ENCODE peak calls at places on chromosomes 4 and X, in four cellular contexts. F is CD4-positive, alpha-beta memory T cell; Q is aorta; H is transverse colon. W is an unnamed sample. For H3K4me1, the result is how much of the 10 kb centered on the place peaks cover.

GRCh38 chrX:13007519-13008188 is 32.7 kb downstream of the TMSB4X start:
- DNase-seq in F (no peak), H (no peak), Q (no peak), W (no peak)

GRCh38 chr4:75172551-75172950 is 239.6 kb downstream of the PARM1 start:
- DNase-seq in Q (no peak), F (no peak), H (no peak), W (no peak)

GRCh38 chr4:152540293-152540674 is 4.4 kb upstream of the FBXW7 start:
- DNase-seq in H (no peak), F (no peak), Q (no peak), W (no peak)

GRCh38 chr4:142142403-142142802 is 506.0 kb downstream of the IL15 start:
- DNase-seq in F (no peak), Q (no peak), H (no peak), W (no peak)

GRCh38 chr4:172998527-172999469 is 169.8 kb upstream of the GALNT7 start:
- DNase-seq in F (no peak), H (no peak), Q (no peak), W (no peak)

GRCh38 chr4:59537231-59537886 is 1662.8 kb upstream of the ADGRL3 start:
- DNase-seq in F (no peak), H (no peak), Q (no peak), W (no peak)

GRCh38 chrX:42797646-42798045 is 19.7 kb upstream of the PPP1R2C start:
- DNase-seq in F (no peak), Q (no peak), H (no peak), W (no peak)

GRCh38 chr4:184348311-184349233 is 125.8 kb downstream of the IRF2 start:
- DNase-seq in Q (no peak), F (no peak), H (peak), W (peak)

GRCh38 chrX:44152867-44153266 is 179.7 kb upstream of the NDP start:
- DNase-seq in F (no peak), H (no peak), Q (no peak), W (no peak)

GRCh38 chr4:47386146-47386545 is 77.4 kb downstream of the COMMD8 start:
- DNase-seq in Q (no peak), H (no peak), F (no peak), W (no peak)

GRCh38 chrX:49155243-49155899 is 7.2 kb upstream of the MAGIX start:
- DNase-seq in Q (peak), F (peak), H (peak), W (peak)

GRCh38 chrX:40006025-40007017 is 91.4 kb downstream of the BCOR start:
- DNase-seq in F (peak), H (peak), Q (peak), W (peak)

GRCh38 chr4:148730766-148731165 is 288.6 kb upstream of the NR3C2 start:
- DNase-seq in H (no peak), Q (no peak), F (no peak), W (no peak)

GRCh38 chrX:78652971-78653822 is 5.9 kb downstream of the RTL3 start:
- DNase-seq in F (no peak), H (no peak), Q (no peak), W (no peak)

GRCh38 chr4:151692821-151693504 is 67.8 kb downstream of the GATB start:
- DNase-seq in H (no peak), F (no peak), Q (no peak), W (no peak)

GRCh38 chr4:18007625-18008024 is 13.9 kb downstream of the LCORL start:
- DNase-seq in Q (no peak), H (no peak), F (no peak), W (no peak)

GRCh38 chr4:139973015-139973414 is 181.0 kb downstream of the MAML3 start:
- DNase-seq in H (no peak), F (no peak), Q (no peak), W (no peak)

GRCh38 chr4:38204317-38205060 is 244.3 kb downstream of the PTTG2 start:
- DNase-seq in H (no peak), F (no peak), Q (no peak), W (no peak)

GRCh38 chr4:74794341-74794801 is at the start of gene BTC:
- DNase-seq in H (peak), Q (peak), F (no peak), W (peak)

GRCh38 chr4:72689929-72690328 is 120.9 kb upstream of the ADAMTS3 start:
- DNase-seq in Q (no peak), H (no peak), F (no peak), W (no peak)

GRCh38 chrX:79325263-79325958 is 41.7 kb downstream of the ITM2A start:
- DNase-seq in Q (no peak), F (peak), H (no peak), W (no peak)

GRCh38 chrX:76454456-76454927 is 27.0 kb downstream of the MAGEE1 start:
- DNase-seq in F (peak), Q (no peak), H (no peak), W (no peak)

GRCh38 chr4:11596989-11597388 is 168.3 kb upstream of the HS3ST1 start:
- DNase-seq in F (no peak), Q (no peak), H (no peak), W (no peak)

GRCh38 chrX:116272328-116272727 is 101.8 kb downstream of the AGTR2 start:
- DNase-seq in H (peak), Q (no peak), F (no peak), W (no peak)

GRCh38 chr4:6048537-6048936 is 30.3 kb upstream of the C4orf50 start:
- DNase-seq in F (no peak), Q (peak), H (no peak), W (no peak)

GRCh38 chr4:165864228-165864627 is 8.8 kb upstream of the TLL1 start:
- DNase-seq in F (no peak), H (no peak), Q (no peak), W (no peak)

DNA sequence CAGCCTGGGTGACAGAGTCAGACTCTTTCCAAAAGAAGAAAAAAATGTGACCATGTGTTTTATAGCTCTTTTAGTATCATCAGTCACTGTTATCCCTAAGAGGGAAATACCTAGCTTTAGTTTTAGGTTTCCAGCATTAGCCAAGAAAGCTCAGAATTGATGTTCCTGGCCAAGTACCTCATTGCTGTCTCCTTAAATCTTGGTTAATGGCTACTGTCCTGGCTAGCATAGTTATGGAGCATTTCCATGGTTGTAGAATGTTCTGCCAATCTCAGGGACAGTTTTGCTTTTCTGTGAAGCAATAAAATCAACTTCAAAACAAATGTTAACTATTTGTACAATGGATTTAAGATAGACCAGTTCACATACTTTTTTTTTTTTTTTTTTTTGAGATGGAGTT is 74.4 kb downstream of the HTT start:
- DNase-seq in H (no peak), Q (no peak), F (no peak), W (no peak)
- H3K4me1 ChIP-seq in H (under half), Q (under half), F (under half), W (under half)

GRCh38 chr4:87853108-87853507 is 20.3 kb downstream of the MEPE start:
- DNase-seq in H (no peak), F (no peak), Q (no peak), W (no peak)

GRCh38 chr4:87851332-87851731 is 18.6 kb downstream of the MEPE start:
- DNase-seq in Q (no peak), F (no peak), H (no peak), W (no peak)

GRCh38 chr4:87849612-87850011 is 16.8 kb downstream of the MEPE start:
- DNase-seq in H (no peak), F (peak), Q (no peak), W (no peak)

GRCh38 chr4:87853891-87854290 is 21.1 kb downstream of the MEPE start:
- DNase-seq in H (no peak), F (no peak), Q (no peak), W (no peak)

DNA sequence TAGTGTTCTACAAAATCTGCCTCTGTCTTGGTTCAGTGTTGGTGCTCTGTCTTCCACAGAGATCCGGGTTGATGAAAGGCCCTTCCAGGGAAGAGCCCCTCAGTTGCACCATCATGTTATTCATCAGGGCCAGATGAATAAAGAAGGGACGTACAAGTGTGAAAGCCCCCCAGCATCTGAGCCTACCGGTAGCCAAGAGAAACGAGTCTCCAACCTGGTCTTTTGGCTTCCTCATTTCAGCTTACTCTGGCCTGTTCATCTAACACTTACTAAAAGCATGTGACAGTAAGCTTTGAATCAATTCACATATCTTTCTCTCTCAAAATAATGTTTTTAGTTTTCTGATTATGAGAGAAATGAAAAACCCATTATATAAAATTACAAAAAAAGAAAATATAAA is 19.2 kb downstream of the MEPE start:
- DNase-seq in H (no peak), F (no peak), Q (no peak), W (no peak)
- H3K4me1 ChIP-seq in H (under half), F (under half), Q (under half), W (under half)

GRCh38 chr4:159146454-159146853 is 43.6 kb downstream of the RAPGEF2 start:
- DNase-seq in F (no peak), Q (no peak), H (no peak), W (no peak)

GRCh38 chr4:159142985-159143384 is 40.1 kb downstream of the RAPGEF2 start:
- DNase-seq in F (no peak), Q (no peak), H (no peak), W (no peak)

GRCh38 chr4:159144112-159144694 is 41.3 kb downstream of the RAPGEF2 start:
- DNase-seq in F (no peak), H (no peak), Q (no peak), W (no peak)

GRCh38 chr4:159145318-159146006 is 42.6 kb downstream of the RAPGEF2 start:
- DNase-seq in H (no peak), Q (no peak), F (no peak), W (no peak)

DNA sequence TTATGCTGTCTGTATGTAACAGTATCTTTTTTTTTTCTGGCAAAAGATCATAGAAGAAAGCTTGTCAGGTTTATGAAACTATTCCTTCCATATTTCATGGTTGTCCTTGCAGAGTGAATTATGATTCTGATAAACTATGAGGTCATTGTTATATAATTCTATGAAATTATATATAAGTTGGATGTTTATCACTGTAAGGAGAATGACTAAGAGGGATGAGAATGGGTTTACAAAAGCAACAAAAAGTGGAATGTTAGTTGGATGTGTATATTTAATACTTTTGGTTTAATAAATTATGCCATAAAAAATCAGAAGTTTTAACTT is 43.1 kb downstream of the RAPGEF2 start:
- DNase-seq in H (no peak), Q (no peak), F (no peak), W (no peak)
- H3K4me1 ChIP-seq in H (under half), Q (under half), F (under half), W (under half)

DNA sequence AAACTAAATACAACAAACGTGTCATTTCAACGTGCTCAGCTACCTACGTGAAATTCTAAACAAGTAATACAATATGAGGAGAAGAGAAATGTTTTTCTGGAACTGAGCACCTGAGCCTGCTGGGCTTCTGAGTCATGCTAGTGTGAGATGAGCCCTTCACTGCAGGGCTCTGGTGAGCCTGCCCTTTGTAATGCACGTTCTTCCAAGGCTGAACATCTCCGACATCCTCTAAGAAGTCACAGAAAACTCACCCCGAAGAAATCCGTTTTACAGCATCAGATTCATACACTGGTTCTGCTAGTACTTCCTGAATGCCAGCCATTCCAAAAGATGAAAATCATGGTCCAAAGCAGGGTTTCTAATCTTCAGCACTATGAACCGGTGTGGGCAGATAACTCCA is 157.1 kb downstream of the AMELX start:
- DNase-seq in Q (no peak), H (no peak), F (no peak), W (no peak)
- H3K4me1 ChIP-seq in Q (under half), H (under half), F (under half), W (under half)

GRCh38 chr4:22504931-22505330 is 10.9 kb downstream of the ADGRA3 start:
- DNase-seq in F (no peak), H (no peak), Q (no peak), W (no peak)
- H3K4me1 ChIP-seq in F (under half), H (under half), Q (under half), W (under half)

DNA sequence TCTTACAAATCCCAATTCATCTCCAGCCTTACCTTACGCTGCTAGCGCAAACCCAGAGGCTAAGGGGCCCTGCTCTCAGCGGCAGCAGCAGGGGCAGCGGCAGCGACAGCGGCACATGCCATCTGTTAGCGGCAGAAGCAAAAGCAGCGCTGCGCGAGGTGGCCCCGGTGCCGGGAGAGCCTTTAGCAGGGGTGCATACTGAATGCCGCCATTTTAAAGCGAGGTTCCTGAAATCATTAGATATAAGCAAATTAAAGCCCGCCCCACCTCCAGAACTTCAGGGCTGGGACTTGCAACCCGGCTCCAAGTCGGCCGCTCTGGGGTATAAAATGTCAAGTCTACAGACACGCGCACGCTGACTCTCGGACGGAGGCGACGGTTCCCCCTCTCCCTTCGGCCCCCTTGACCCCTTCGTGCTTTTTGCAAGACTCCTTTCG is at the start of gene MBNL3:
- DNase-seq in Q (peak), F (peak), H (peak), W (no peak)
- H3K4me1 ChIP-seq in Q (under half), F (under half), H (under half), W (under half)

GRCh38 chr4:94530073-94530472 is 78.3 kb downstream of the PDLIM5 start:
- DNase-seq in F (no peak), Q (no peak), H (no peak), W (no peak)
- H3K4me1 ChIP-seq in F (under half), Q (under half), H (under half), W (under half)